ENCODE peak calls at places on chromosomes 7 and 10, in six cellular contexts. One of them, this sample, is unnamed.

GRCh38 chr7:80107278-80107677 is 27.4 kb upstream of the GNAI1 start:
- DNase-seq in H1: no peak
- DNase-seq in HepG2: no peak
- DNase-seq in K562: no peak
- DNase-seq in A549: no peak
- DNase-seq in WTC11: no peak
- DNase-seq in this sample: peak; percentile 59

GRCh38 chr10:104332243-104333036 is 5.8 kb downstream of the ITPRIP start:
- DNase-seq in HepG2: no peak
- DNase-seq in A549: no peak
- DNase-seq in K562: peak; percentile 27
- DNase-seq in H1: no peak
- DNase-seq in WTC11: no peak
- DNase-seq in this sample: no peak

GRCh38 chr10:22599048-22599561 is 115.3 kb downstream of the PIP4K2A start:
- DNase-seq in A549: peak; percentile 25
- DNase-seq in H1: no peak
- DNase-seq in HepG2: no peak
- DNase-seq in WTC11: no peak
- DNase-seq in K562: peak; percentile 19
- DNase-seq in this sample: peak; percentile 40

GRCh38 chr7:77570330-77571011 is 33.4 kb downstream of the PTPN12 start:
- DNase-seq in H1: no peak
- DNase-seq in K562: no peak
- DNase-seq in HepG2: peak; percentile 41
- DNase-seq in A549: no peak
- DNase-seq in WTC11: no peak
- DNase-seq in this sample: peak; percentile 48

GRCh38 chr10:86139066-86139657 is 227.4 kb downstream of the GRID1 start:
- DNase-seq in H1: peak; percentile 17
- DNase-seq in K562: peak; percentile 11
- DNase-seq in WTC11: peak; percentile 72
- DNase-seq in A549: peak; percentile 17
- DNase-seq in HepG2: peak; percentile 16
- DNase-seq in this sample: no peak

GRCh38 chr10:28214185-28214584 is 88.7 kb downstream of the MPP7 start:
- DNase-seq in A549: no peak
- DNase-seq in HepG2: no peak
- DNase-seq in K562: no peak
- DNase-seq in WTC11: no peak
- DNase-seq in H1: no peak
- DNase-seq in this sample: no peak

GRCh38 chr10:60029441-60029840 is 123.1 kb upstream of the CCDC6 start:
- DNase-seq in A549: no peak
- DNase-seq in WTC11: no peak
- DNase-seq in K562: no peak
- DNase-seq in H1: no peak
- DNase-seq in HepG2: no peak
- DNase-seq in this sample: no peak

GRCh38 chr10:50805981-50806622 is 66.4 kb downstream of the ASAH2B start:
- DNase-seq in K562: no peak
- DNase-seq in A549: no peak
- DNase-seq in WTC11: no peak
- DNase-seq in H1: no peak
- DNase-seq in HepG2: no peak
- DNase-seq in this sample: no peak

GRCh38 chr7:105800442-105800841 is 76.0 kb downstream of the ATXN7L1 start:
- DNase-seq in K562: no peak
- DNase-seq in WTC11: no peak
- DNase-seq in HepG2: no peak
- DNase-seq in A549: no peak
- DNase-seq in H1: no peak
- DNase-seq in this sample: no peak

DNA sequence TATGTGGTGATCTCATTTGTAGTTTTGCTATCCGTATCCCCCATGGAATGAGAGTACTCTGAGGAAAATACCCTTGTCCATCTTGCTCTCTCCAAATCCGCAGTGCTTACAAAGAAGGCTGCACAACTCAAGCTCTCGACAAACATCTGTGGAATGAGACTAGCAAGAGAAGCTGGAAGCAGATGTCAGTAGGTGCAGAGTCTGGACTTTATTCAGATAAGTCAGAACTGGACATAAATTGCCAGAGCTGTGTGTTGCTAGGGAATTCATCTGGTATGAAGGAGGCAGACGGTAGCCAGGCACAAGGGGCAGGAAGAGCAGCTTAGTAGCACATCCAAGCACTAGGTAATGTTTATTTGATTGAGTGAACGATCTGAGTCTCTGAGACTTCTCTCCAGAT is 1046.2 kb downstream of the XPNPEP1 start:
- DNase-seq in K562: no peak
- DNase-seq in A549: no peak
- DNase-seq in H1: no peak
- DNase-seq in WTC11: no peak
- DNase-seq in HepG2: no peak
- DNase-seq in this sample: no peak
- TF ChIP-seq JUN in K562: no peak
- TF ChIP-seq JUN in A549: no peak
- TF ChIP-seq JUN in H1: no peak
- TF ChIP-seq JUN in WTC11: no peak
- TF ChIP-seq JUN in HepG2: no peak
- TF ChIP-seq JUN in this sample: no peak

GRCh38 chr7:6432786-6433185 is 15.0 kb downstream of the DAGLB start:
- DNase-seq in K562: peak; percentile 9
- DNase-seq in A549: no peak
- DNase-seq in HepG2: no peak
- DNase-seq in H1: no peak
- DNase-seq in WTC11: no peak
- DNase-seq in this sample: no peak
- TF ChIP-seq JUN in K562: no peak
- TF ChIP-seq JUN in A549: no peak
- TF ChIP-seq JUN in HepG2: no peak
- TF ChIP-seq JUN in H1: no peak
- TF ChIP-seq JUN in WTC11: no peak
- TF ChIP-seq JUN in this sample: no peak

GRCh38 chr10:36089790-36090391 is 447.8 kb upstream of the FZD8 start:
- DNase-seq in HepG2: no peak
- DNase-seq in WTC11: no peak
- DNase-seq in A549: no peak
- DNase-seq in H1: no peak
- DNase-seq in K562: no peak
- DNase-seq in this sample: no peak

DNA sequence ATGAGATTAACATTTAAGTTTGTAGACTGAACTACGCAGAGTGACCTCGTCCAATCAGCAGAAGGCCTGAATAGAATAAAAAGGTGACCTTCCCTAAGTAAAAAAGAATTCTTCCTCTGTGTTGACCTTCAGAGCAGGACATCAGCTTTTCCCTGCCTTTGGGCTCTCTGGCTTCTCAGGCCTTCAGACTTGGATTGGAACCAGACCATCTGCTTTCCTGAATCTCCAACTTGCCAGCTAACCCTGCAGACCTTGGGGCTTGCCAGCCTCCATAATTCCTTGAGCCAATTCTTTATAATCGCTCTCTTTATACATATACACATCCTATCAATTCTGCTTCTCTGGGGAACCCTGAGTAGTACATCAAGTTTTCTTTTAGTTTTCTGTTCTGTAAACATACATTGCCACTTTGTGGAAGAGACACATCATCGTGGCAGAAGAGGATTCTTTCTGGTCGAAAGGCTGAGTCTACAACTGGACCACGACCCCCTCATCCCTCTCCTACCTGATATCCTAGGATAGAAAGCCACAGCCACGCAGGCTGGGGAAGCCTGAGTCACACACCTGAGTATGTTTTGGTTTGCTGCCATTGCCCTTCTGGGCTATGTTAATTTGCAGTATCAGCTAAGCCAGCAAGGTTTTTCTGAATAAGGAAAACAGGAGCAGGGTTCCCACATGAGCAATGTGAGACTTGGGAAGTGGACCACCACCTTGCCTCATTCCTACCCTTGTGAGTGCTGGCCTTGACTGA is 445.1 kb upstream of the FZD8 start:
- DNase-seq in A549: no peak
- DNase-seq in H1: no peak
- DNase-seq in K562: no peak
- DNase-seq in WTC11: no peak
- DNase-seq in HepG2: no peak
- DNase-seq in this sample: no peak
- TF ChIP-seq JUN in A549: no peak
- TF ChIP-seq JUN in H1: no peak
- TF ChIP-seq JUN in K562: no peak
- TF ChIP-seq JUN in WTC11: no peak
- TF ChIP-seq JUN in HepG2: no peak
- TF ChIP-seq JUN in this sample: no peak

GRCh38 chr7:103134866-103135554 is 13.9 kb downstream of the NAPEPLD start:
- DNase-seq in A549: no peak
- DNase-seq in K562: no peak
- DNase-seq in WTC11: no peak
- DNase-seq in H1: no peak
- DNase-seq in HepG2: no peak
- DNase-seq in this sample: no peak
- TF ChIP-seq JUN in A549: no peak
- TF ChIP-seq JUN in K562: no peak
- TF ChIP-seq JUN in WTC11: no peak
- TF ChIP-seq JUN in H1: no peak
- TF ChIP-seq JUN in HepG2: no peak
- TF ChIP-seq JUN in this sample: no peak

GRCh38 chr10:91591792-91592165 is 41.1 kb downstream of the PPP1R3C start:
- DNase-seq in HepG2: no peak
- DNase-seq in H1: no peak
- DNase-seq in A549: no peak
- DNase-seq in K562: no peak
- DNase-seq in WTC11: no peak
- DNase-seq in this sample: no peak
- TF ChIP-seq JUN in HepG2: no peak
- TF ChIP-seq JUN in H1: no peak
- TF ChIP-seq JUN in A549: no peak
- TF ChIP-seq JUN in K562: no peak
- TF ChIP-seq JUN in WTC11: no peak
- TF ChIP-seq JUN in this sample: no peak

GRCh38 chr10:124992462-124993344 is 50.8 kb downstream of the ZRANB1 start:
- DNase-seq in H1: no peak
- DNase-seq in A549: no peak
- DNase-seq in WTC11: peak; percentile 67
- DNase-seq in K562: no peak
- DNase-seq in HepG2: peak; percentile 47
- DNase-seq in this sample: peak; percentile 60
- TF ChIP-seq JUN in H1: no peak
- TF ChIP-seq JUN in A549: no peak
- TF ChIP-seq JUN in WTC11: no peak
- TF ChIP-seq JUN in K562: no peak
- TF ChIP-seq JUN in HepG2: no peak
- TF ChIP-seq JUN in this sample: no peak

GRCh38 chr10:112532053-112532658 is 85.1 kb downstream of the VTI1A start:
- DNase-seq in HepG2: no peak
- DNase-seq in WTC11: no peak
- DNase-seq in H1: no peak
- DNase-seq in K562: no peak
- DNase-seq in A549: no peak
- DNase-seq in this sample: no peak
- TF ChIP-seq JUN in HepG2: no peak
- TF ChIP-seq JUN in WTC11: no peak
- TF ChIP-seq JUN in H1: no peak
- TF ChIP-seq JUN in K562: no peak
- TF ChIP-seq JUN in A549: no peak
- TF ChIP-seq JUN in this sample: no peak